ENCODE peak calls at places on chromosome 15, in eight cellular contexts. R, D, Y, N, P, F, M and J are unnamed samples.

GRCh38 chr15:66946578-66947164 is 118.7 kb upstream of the SMAD3 start:
- DNase-seq in F (peak), M (peak), P (peak), D (peak), R (peak), N (peak), Y (peak), J (no peak)

GRCh38 chr15:45391746-45392711 is 13.7 kb upstream of the GATM start:
- DNase-seq in M (no peak), P (no peak), F (no peak), Y (no peak), N (no peak), R (no peak), D (no peak), J (no peak)

GRCh38 chr15:48554112-48554511 is 91.4 kb downstream of the FBN1 start:
- DNase-seq in M (no peak), N (no peak), Y (no peak), D (no peak), R (no peak), F (no peak), P (no peak), J (no peak)

GRCh38 chr15:69304176-69304533 is 5.4 kb downstream of the PAQR5 start:
- DNase-seq in R (no peak), P (no peak), N (peak), F (peak), D (peak), M (no peak), Y (peak), J (peak)

GRCh38 chr15:69973102-69973714 is 124.5 kb downstream of the TLE3 start:
- DNase-seq in R (no peak), D (peak), N (peak), F (peak), Y (peak), P (no peak), M (no peak), J (no peak)

GRCh38 chr15:28106294-28107110 is 7.4 kb upstream of the OCA2 start:
- DNase-seq in D (no peak), P (peak), M (no peak), R (no peak), N (no peak), F (no peak), Y (peak), J (no peak)

GRCh38 chr15:93043621-93044300 is 45.2 kb downstream of the RGMA start:
- DNase-seq in F (no peak), M (peak), Y (no peak), R (no peak), D (no peak), P (peak), N (no peak), J (no peak)

GRCh38 chr15:84816694-84817460 is at the start of gene ALPK3:
- DNase-seq in N (no peak), R (peak), M (peak), P (peak), D (no peak), Y (no peak), F (no peak), J (no peak)

GRCh38 chr15:35673093-35673573 is 127.2 kb upstream of the DPH6 start:
- DNase-seq in D (no peak), N (no peak), Y (no peak), P (no peak), F (no peak), R (no peak), M (no peak), J (no peak)

GRCh38 chr15:96268421-96269204 is 61.9 kb upstream of the NR2F2 start:
- DNase-seq in Y (no peak), R (no peak), F (peak), M (no peak), N (peak), D (peak), P (no peak), J (peak)

GRCh38 chr15:69462030-69462492 is 9.4 kb downstream of the RPLP1 start:
- DNase-seq in N (no peak), M (peak), P (peak), R (peak), D (no peak), Y (no peak), F (no peak), J (no peak)

GRCh38 chr15:25930931-25931330 is 67.8 kb upstream of the ATP10A start:
- DNase-seq in F (no peak), M (no peak), Y (no peak), D (no peak), R (no peak), N (no peak), P (no peak), J (no peak)

GRCh38 chr15:90790561-90790960 is 73.4 kb downstream of the BLM start:
- DNase-seq in F (no peak), N (no peak), Y (no peak), P (no peak), M (no peak), R (no peak), D (no peak), J (no peak)

GRCh38 chr15:88440021-88440420 is 27.2 kb downstream of the MRPL46 start:
- DNase-seq in N (peak), D (peak), P (no peak), M (no peak), Y (no peak), F (peak), R (no peak), J (no peak)

GRCh38 chr15:56528136-56528535 is 63.2 kb upstream of the MNS1 start:
- DNase-seq in N (peak), F (no peak), Y (no peak), M (no peak), D (no peak), R (no peak), P (no peak), J (no peak)

GRCh38 chr15:75191235-75191634 is 10.4 kb upstream of the C15orf39 start:
- DNase-seq in P (no peak), D (no peak), N (no peak), F (no peak), Y (no peak), M (no peak), R (no peak), J (no peak)

GRCh38 chr15:25175033-25175788 is 220.4 kb downstream of the SNRPN start:
- DNase-seq in P (no peak), Y (no peak), F (no peak), N (no peak), M (peak), R (peak), D (no peak), J (no peak)

GRCh38 chr15:62112051-62112450 is 45.3 kb downstream of the C2CD4A start:
- DNase-seq in F (peak), P (no peak), Y (no peak), M (no peak), D (no peak), R (no peak), N (no peak), J (no peak)

GRCh38 chr15:75640483-75641175 is 605 bp upstream of the IMP3 start:
- DNase-seq in F (peak), R (no peak), M (no peak), Y (peak), N (peak), D (peak), P (no peak), J (no peak)

GRCh38 chr15:75045332-75046015 is 22.1 kb downstream of the PPCDC start:
- DNase-seq in F (no peak), D (no peak), Y (no peak), N (no peak), R (no peak), P (no peak), M (no peak), J (no peak)

GRCh38 chr15:78265752-78266224 is 1.4 kb downstream of the DNAJA4 start:
- DNase-seq in F (peak), D (peak), R (no peak), P (no peak), N (peak), M (no peak), Y (no peak), J (no peak)

GRCh38 chr15:54810496-54810895 is 386.2 kb downstream of the RSL24D1 start:
- DNase-seq in F (no peak), D (no peak), M (no peak), R (no peak), Y (no peak), P (no peak), N (no peak), J (no peak)

GRCh38 chr15:25770031-25770430 is 93.1 kb downstream of the ATP10A start:
- DNase-seq in M (no peak), P (no peak), D (no peak), R (no peak), Y (no peak), N (no peak), F (no peak), J (no peak)

GRCh38 chr15:25235391-25235790 is 203.4 kb downstream of the UBE3A start:
- DNase-seq in Y (no peak), P (no peak), F (no peak), R (no peak), D (no peak), M (no peak), N (no peak), J (no peak)

GRCh38 chr15:78959360-78959759 is 14.5 kb upstream of the CTSH start:
- DNase-seq in R (no peak), N (no peak), D (no peak), P (no peak), Y (no peak), M (no peak), F (no peak), J (no peak)

GRCh38 chr15:76368135-76368588 is 31.6 kb downstream of the ISL2 start:
- DNase-seq in Y (no peak), N (no peak), F (no peak), R (no peak), M (no peak), D (no peak), P (no peak), J (no peak)

GRCh38 chr15:76976572-76977270 is 18.2 kb upstream of the PSTPIP1 start:
- DNase-seq in M (no peak), P (no peak), R (no peak), N (no peak), F (no peak), Y (no peak), D (no peak), J (no peak)

GRCh38 chr15:73650387-73651126 is 17.4 kb upstream of the NPTN start:
- DNase-seq in M (no peak), R (no peak), Y (no peak), P (no peak), D (no peak), F (peak), N (peak), J (no peak)

GRCh38 chr15:79872358-79873017 is 24.3 kb downstream of the MTHFS start:
- DNase-seq in D (peak), Y (no peak), M (no peak), F (peak), N (no peak), P (no peak), R (no peak), J (no peak)

GRCh38 chr15:47460775-47461174 is 256.5 kb upstream of the SEMA6D start:
- DNase-seq in D (no peak), R (no peak), P (no peak), Y (no peak), F (peak), M (no peak), N (no peak), J (no peak)

GRCh38 chr15:83046558-83047127 is 20.4 kb downstream of the BTBD1 start:
- DNase-seq in Y (no peak), R (no peak), N (peak), M (no peak), P (no peak), F (peak), D (peak), J (peak)

GRCh38 chr15:91611924-91612323 is 241.6 kb upstream of the SLCO3A1 start:
- DNase-seq in M (no peak), N (no peak), F (no peak), P (no peak), R (no peak), Y (no peak), D (no peak), J (no peak)

GRCh38 chr15:35444557-35445204 is 101.3 kb downstream of the DPH6 start:
- DNase-seq in N (peak), F (peak), D (peak), P (no peak), Y (peak), M (no peak), R (no peak), J (no peak)

GRCh38 chr15:99474981-99475753 is 90.6 kb upstream of the MEF2A start:
- DNase-seq in P (peak), N (peak), F (no peak), Y (no peak), M (peak), R (no peak), D (no peak), J (peak)
- H3K4me3 ChIP-seq in P (no peak), N (no peak), F (no peak), Y (no peak), M (peak), R (no peak), D (no peak), J (no peak)

GRCh38 chr15:60744826-60745225 is 265.9 kb upstream of the ICE2 start:
- DNase-seq in M (peak), F (no peak), Y (no peak), R (peak), P (peak), D (no peak), N (no peak), J (no peak)

GRCh38 chr15:60740787-60741354 is 261.9 kb upstream of the ICE2 start:
- DNase-seq in Y (no peak), D (no peak), R (no peak), N (no peak), M (no peak), F (no peak), P (no peak), J (peak)

GRCh38 chr15:60740231-60740630 is 261.3 kb upstream of the ICE2 start:
- DNase-seq in P (no peak), Y (no peak), F (no peak), M (no peak), D (no peak), N (no peak), R (no peak), J (no peak)

GRCh38 chr15:60745469-60745971 is 266.6 kb upstream of the ICE2 start:
- DNase-seq in Y (no peak), R (peak), M (peak), P (peak), N (peak), D (peak), F (no peak), J (no peak)
- H3K4me3 ChIP-seq in Y (no peak), R (no peak), M (no peak), P (no peak), N (no peak), D (no peak), F (no peak), J (no peak)

GRCh38 chr15:65914981-65915925 is 46.0 kb downstream of the RAB11A start:
- DNase-seq in P (no peak), R (no peak), D (no peak), M (no peak), F (no peak), N (no peak), Y (no peak), J (no peak)

GRCh38 chr15:65916664-65917406 is 47.5 kb downstream of the RAB11A start:
- DNase-seq in P (no peak), R (peak), D (peak), N (peak), Y (peak), M (peak), F (peak), J (peak)

GRCh38 chr15:65914371-65914770 is 45.1 kb downstream of the RAB11A start:
- DNase-seq in P (no peak), Y (no peak), R (no peak), M (no peak), F (no peak), N (no peak), D (no peak), J (no peak)

GRCh38 chr15:65917407-65917756 is 48.1 kb downstream of the RAB11A start:
- DNase-seq in Y (no peak), R (no peak), P (no peak), D (no peak), N (no peak), M (no peak), F (no peak), J (no peak)

DNA sequence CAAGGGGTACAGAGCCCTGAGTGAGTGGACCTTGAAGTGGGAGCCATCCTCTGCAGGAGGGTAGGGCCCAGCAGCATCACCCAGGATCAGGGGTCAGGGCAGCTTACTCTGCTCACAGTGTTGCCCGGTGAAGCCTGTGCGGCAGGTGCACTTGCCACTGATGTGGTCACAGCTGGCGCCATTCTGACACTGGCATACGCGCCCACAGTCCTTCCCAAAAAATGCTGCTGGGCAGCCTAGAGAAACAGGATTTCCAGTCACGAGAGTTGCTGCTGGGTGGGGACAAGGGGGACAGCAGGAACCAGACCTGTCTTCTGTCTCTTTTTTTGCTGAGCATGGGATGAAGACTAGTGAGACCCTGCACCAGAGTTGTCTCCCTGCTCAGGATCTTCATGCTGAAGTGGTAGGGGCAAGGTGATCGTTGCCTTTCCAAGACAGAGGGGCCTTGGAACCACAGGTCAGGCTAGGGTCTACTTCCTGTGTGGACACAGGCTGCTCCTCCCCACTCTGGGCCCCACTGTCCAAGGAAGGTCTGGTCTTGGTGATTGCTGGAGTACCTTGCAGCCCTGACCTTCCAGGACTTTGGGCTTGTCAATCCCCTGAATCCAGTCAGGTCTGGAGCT is 46.9 kb downstream of the RAB11A start:
- DNase-seq in R (no peak), Y (no peak), M (no peak), F (no peak), N (no peak), P (no peak), D (no peak), J (no peak)
- H3K4me3 ChIP-seq in R (no peak), Y (no peak), M (no peak), F (no peak), N (no peak), P (no peak), D (no peak), J (no peak)

DNA sequence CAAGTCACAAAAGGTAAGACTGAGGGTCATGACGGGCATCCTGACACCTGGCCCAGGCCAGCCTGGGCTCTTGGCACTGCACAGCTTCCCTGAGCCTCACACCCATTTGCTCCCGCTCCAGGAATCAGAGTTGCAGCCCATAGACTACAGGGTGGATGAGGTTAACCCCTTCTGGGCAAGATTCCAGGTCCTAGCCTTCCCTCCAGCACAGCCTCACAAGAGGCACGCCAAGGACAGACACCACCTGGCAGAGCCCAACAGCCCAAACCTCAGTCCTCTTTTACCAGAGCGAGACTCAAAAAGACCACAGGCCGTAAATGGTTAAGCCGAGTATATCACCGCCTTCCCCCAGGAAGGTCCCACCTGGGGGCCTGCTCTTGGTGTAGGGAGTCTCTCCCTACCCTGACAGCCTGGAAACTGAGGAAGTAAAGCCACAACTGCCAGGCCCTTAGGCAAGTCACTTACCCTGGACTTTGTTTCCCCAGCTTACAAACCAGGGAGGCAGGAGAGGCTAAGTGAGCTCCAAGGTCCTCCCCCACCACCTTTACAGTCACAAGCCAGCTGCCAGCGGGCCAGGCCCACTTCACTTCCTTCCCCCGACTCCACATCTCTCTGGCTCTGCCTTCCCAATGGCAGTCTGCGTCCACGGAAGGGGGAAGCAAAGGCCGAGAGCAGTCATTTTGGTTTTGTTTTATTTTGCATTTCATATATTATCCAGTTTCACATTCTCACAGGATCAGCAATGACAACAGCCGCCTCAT is 36.0 kb downstream of the RBPMS2 start:
- DNase-seq in R (no peak), P (peak), F (no peak), M (no peak), N (peak), Y (no peak), D (no peak), J (no peak)
- H3K4me3 ChIP-seq in R (peak), P (no peak), F (no peak), M (no peak), N (no peak), Y (no peak), D (no peak), J (no peak)

GRCh38 chr15:39582977-39583585 is 2.2 kb downstream of the THBS1 start:
- DNase-seq in P (no peak), F (peak), M (no peak), N (no peak), R (no peak), D (peak), Y (no peak), J (no peak)
- H3K4me3 ChIP-seq in P (peak), F (peak), M (peak), N (peak), R (peak), D (peak), Y (peak), J (peak)

GRCh38 chr15:101242160-101242998 is 9.5 kb downstream of the CHSY1 start:
- DNase-seq in P (no peak), F (peak), R (no peak), Y (no peak), N (no peak), M (no peak), D (peak), J (no peak)
- H3K4me3 ChIP-seq in P (no peak), F (no peak), R (no peak), Y (no peak), N (no peak), M (no peak), D (no peak), J (no peak)

DNA sequence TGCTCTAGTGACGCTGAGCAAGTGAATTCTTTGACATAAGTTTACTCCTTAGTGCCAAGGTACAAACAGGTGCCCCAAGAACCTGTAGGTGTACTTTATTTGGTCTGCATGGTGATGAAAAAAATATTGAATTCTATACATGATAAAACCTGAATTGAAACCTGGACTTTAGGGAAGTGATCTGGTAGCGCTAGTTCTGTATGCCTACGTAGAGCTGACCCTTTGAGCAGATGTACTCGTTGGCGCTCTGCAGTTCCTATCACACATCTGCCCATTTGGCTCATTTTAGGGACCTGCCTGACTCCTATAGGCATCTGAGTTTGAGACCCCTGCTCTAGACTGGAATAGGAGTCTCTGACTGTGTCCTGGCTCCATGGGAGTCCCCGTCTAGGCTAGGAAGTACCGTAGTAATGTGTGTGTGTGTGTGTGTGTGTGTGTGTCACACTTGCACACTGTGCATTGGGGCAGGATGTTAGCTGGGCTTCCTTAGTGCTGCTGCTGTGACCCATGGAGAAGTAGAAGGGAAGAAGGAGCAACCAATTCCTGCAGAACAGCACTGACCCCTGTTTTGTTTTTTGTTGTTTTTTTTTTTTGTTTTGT is 21.2 kb downstream of the STARD5 start:
- DNase-seq in N (no peak), F (no peak), R (no peak), P (no peak), M (no peak), Y (no peak), D (no peak), J (no peak)
- H3K4me3 ChIP-seq in N (no peak), F (no peak), R (no peak), P (no peak), M (no peak), Y (no peak), D (no peak), J (no peak)

GRCh38 chr15:57591237-57591821 is 375 bp upstream of the MYZAP start:
- DNase-seq in Y (no peak), F (no peak), P (no peak), M (no peak), D (no peak), R (no peak), N (no peak), J (no peak)
- H3K4me3 ChIP-seq in Y (peak), F (peak), P (peak), M (peak), D (peak), R (peak), N (no peak), J (peak)